ENCODE peak calls at places on chromosomes 6 and 20, in six cellular contexts. R is stimulated activated CD4-positive, alpha-beta T cell treated with anti-CD3 and anti-CD28 coated beads, Interleukin-15, amount 100 ng/mL, for 24 hours; F is naive B cell; I is left ventricle myocardium inferior; Y is lower leg skin; K is GM20000. E is an unnamed sample.

GRCh38 chr6:167697316-167697715 is 129.4 kb upstream of the AFDN start:
- DNase-seq in R (no peak), F (no peak), I (no peak), Y (no peak), K (no peak), E (no peak)

GRCh38 chr6:158722176-158722729 is 72.4 kb downstream of the SYTL3 start:
- DNase-seq in R (no peak), F (no peak), I (no peak), Y (no peak), K (no peak), E (no peak)

GRCh38 chr6:13278991-13279390 is 49.3 kb downstream of the TBC1D7 start:
- DNase-seq in R (no peak), F (no peak), I (no peak), Y (no peak), K (no peak), E (no peak)

GRCh38 chr6:107235007-107235406 is 119.7 kb upstream of the BEND3 start:
- DNase-seq in R (no peak), F (no peak), I (no peak), Y (no peak), K (no peak), E (no peak)

GRCh38 chr20:63787302-63787701 is 43.8 kb downstream of the ZBTB46 start:
- DNase-seq in R (no peak), F (no peak), I (peak), Y (no peak), K (no peak), E (no peak)

GRCh38 chr20:19004975-19005374 is 191.4 kb downstream of the SCP2D1 start:
- DNase-seq in R (no peak), F (no peak), I (no peak), Y (peak), K (no peak), E (no peak)

GRCh38 chr6:142222022-142222421 is 75.0 kb downstream of the VTA1 start:
- DNase-seq in R (no peak), F (no peak), I (no peak), Y (no peak), K (no peak), E (no peak)

GRCh38 chr20:44068311-44068710 is 118.7 kb downstream of the JPH2 start:
- DNase-seq in R (no peak), F (no peak), I (no peak), Y (peak), K (no peak), E (no peak)

GRCh38 chr20:34834459-34834893 is 9.0 kb upstream of the NCOA6 start:
- DNase-seq in R (no peak), F (peak), I (no peak), Y (no peak), K (peak), E (peak)

GRCh38 chr6:157164972-157165371 is 158.3 kb downstream of the TMEM242 start:
- DNase-seq in R (no peak), F (no peak), I (no peak), Y (no peak), K (no peak), E (no peak)

GRCh38 chr6:170035104-170035503 is 255.8 kb downstream of the DLL1 start:
- DNase-seq in R (no peak), F (no peak), I (no peak), Y (no peak), K (no peak), E (no peak)

GRCh38 chr6:158284340-158285210 is 27.7 kb upstream of the TULP4 start:
- DNase-seq in R (no peak), F (no peak), I (no peak), Y (peak), K (no peak), E (peak)

GRCh38 chr6:158795516-158795915 is 23.7 kb downstream of the EZR start:
- DNase-seq in R (no peak), F (no peak), I (no peak), Y (peak), K (no peak), E (no peak)

GRCh38 chr6:7062445-7063162 is 45.2 kb upstream of the RREB1 start:
- DNase-seq in R (no peak), F (no peak), I (no peak), Y (no peak), K (no peak), E (no peak)

GRCh38 chr6:150320450-150320849 is 48.4 kb upstream of the IYD start:
- DNase-seq in R (no peak), F (no peak), I (peak), Y (no peak), K (no peak), E (peak)

GRCh38 chr20:50056951-50057403 is 56.0 kb downstream of the UBE2V1 start:
- DNase-seq in R (no peak), F (no peak), I (no peak), Y (no peak), K (no peak), E (no peak)

GRCh38 chr20:39289316-39289715 is 327.2 kb downstream of the DHX35 start:
- DNase-seq in R (peak), F (no peak), I (no peak), Y (no peak), K (peak), E (no peak)

GRCh38 chr20:22374066-22374465 is 210.3 kb downstream of the FOXA2 start:
- DNase-seq in R (no peak), F (no peak), I (no peak), Y (no peak), K (no peak), E (no peak)

GRCh38 chr20:4130404-4131189 is 115.2 kb upstream of the RNF24 start:
- DNase-seq in R (peak), F (no peak), I (no peak), Y (peak), K (no peak), E (no peak)

GRCh38 chr20:43840382-43841070 is 74.1 kb upstream of the TOX2 start:
- DNase-seq in R (peak), F (no peak), I (no peak), Y (peak), K (peak), E (no peak)

GRCh38 chr6:74646461-74646860 is 559.4 kb downstream of the COL12A1 start:
- DNase-seq in R (no peak), F (no peak), I (no peak), Y (no peak), K (no peak), E (no peak)

GRCh38 chr20:21396921-21397340 is 395 bp downstream of the NKX2-4 start:
- DNase-seq in R (peak), F (peak), I (no peak), Y (no peak), K (peak), E (no peak)

GRCh38 chr6:14705841-14706377 is 540.0 kb upstream of the JARID2 start:
- DNase-seq in R (no peak), F (no peak), I (no peak), Y (no peak), K (no peak), E (peak)

GRCh38 chr20:37265152-37265551 is 3.5 kb upstream of the GHRH start:
- DNase-seq in R (no peak), F (peak), I (no peak), Y (no peak), K (peak), E (no peak)

GRCh38 chr6:49570474-49571079 is 20.1 kb downstream of the C6orf141 start:
- DNase-seq in R (no peak), F (no peak), I (no peak), Y (no peak), K (no peak), E (no peak)

GRCh38 chr6:33745558-33745957 is 1.1 kb downstream of the IP6K3 start:
- DNase-seq in R (no peak), F (no peak), I (no peak), Y (no peak), K (no peak), E (no peak)

GRCh38 chr20:31934968-31935764 is 16.7 kb downstream of the PDRG1 start:
- DNase-seq in R (no peak), F (no peak), I (no peak), Y (no peak), K (no peak), E (no peak)

GRCh38 chr20:1900321-1900791 is 5.1 kb downstream of the SIRPA start:
- DNase-seq in R (no peak), F (no peak), I (peak), Y (no peak), K (peak), E (peak)

GRCh38 chr6:165985926-165986646 is 181.6 kb downstream of the TBXT start:
- DNase-seq in R (no peak), F (no peak), I (no peak), Y (no peak), K (no peak), E (no peak)

GRCh38 chr6:109094351-109095035 is at the start of gene SESN1:
- DNase-seq in R (peak), F (peak), I (peak), Y (peak), K (peak), E (peak)